ENCODE peak calls at places on chromosome 21, in four cellular contexts. M, H, D and J are unnamed samples.
A peak's percentile ranks its signal among the peaks of the same experiment; 100 is the strongest.

GRCh38 chr21:25461730-25462129 is 145.6 kb downstream of the MRPL39 start:
- DNase-seq in M (no peak), D (no peak), H (no peak), J (no peak)

GRCh38 chr21:29481641-29482040 is 182.9 kb downstream of the BACH1 start:
- DNase-seq in D (no peak), M (no peak), H (peak; percentile 43), J (no peak)

GRCh38 chr21:41762236-41762635 is 4.6 kb downstream of the RIPK4 start:
- DNase-seq in D (no peak), H (no peak), M (no peak), J (no peak)

GRCh38 chr21:42578761-42579415 is 65.2 kb downstream of the SLC37A1 start:
- DNase-seq in M (no peak), H (no peak), D (no peak), J (peak; percentile 29)

GRCh38 chr21:44082648-44083436 is 24.4 kb upstream of the PWP2 start:
- DNase-seq in H (no peak), D (no peak), M (no peak), J (no peak)

GRCh38 chr21:31634993-31635392 is 24.5 kb upstream of the SOD1 start:
- DNase-seq in M (no peak), H (no peak), D (no peak), J (no peak)

GRCh38 chr21:42239973-42240372 is 21.0 kb downstream of the ABCG1 start:
- DNase-seq in H (no peak), M (no peak), D (no peak), J (no peak)

GRCh38 chr21:42315296-42315891 is at the start of gene TFF3:
- DNase-seq in H (no peak), M (no peak), D (peak; percentile 30), J (no peak)

GRCh38 chr21:46285761-46286667 is at the start of gene YBEY:
- DNase-seq in D (peak; percentile 81), M (peak; percentile 90), H (peak; percentile 78), J (peak; percentile 92)

GRCh38 chr21:41932576-41933258 is 21.1 kb downstream of the C2CD2 start:
- DNase-seq in H (no peak), D (no peak), M (peak; percentile 66), J (no peak)